ENCODE peak calls at places on chromosomes 4 and X, in eight cellular contexts. Y, G, W, R, T, L, E and U are unnamed samples.
A peak's percentile ranks its signal among the peaks of the same experiment; 100 is the strongest.

GRCh38 chr4:54231419-54232150 is 2.5 kb downstream of the PDGFRA start:
- DNase-seq in Y (peak; percentile 89), G (no peak), W (peak; percentile 70), R (peak; percentile 78), T (peak; percentile 82), L (peak; percentile 63), E (peak; percentile 58), U (no peak)

GRCh38 chr4:26289421-26289820 is 31.4 kb upstream of the RBPJ start:
- DNase-seq in Y (no peak), G (no peak), W (no peak), R (no peak), T (no peak), L (no peak), E (no peak), U (no peak)

GRCh38 chr4:121353213-121353612 is 27.6 kb downstream of the QRFPR start:
- DNase-seq in Y (no peak), G (no peak), W (no peak), R (no peak), T (no peak), L (no peak), E (no peak), U (no peak)

GRCh38 chrX:97294016-97294415 is 410.3 kb downstream of the RPA4 start:
- DNase-seq in Y (no peak), G (no peak), W (no peak), R (no peak), T (no peak), L (no peak), E (no peak), U (no peak)

GRCh38 chr4:134320048-134320447 is 118.5 kb upstream of the PABPC4L start:
- DNase-seq in Y (no peak), G (no peak), W (no peak), R (no peak), T (no peak), L (no peak), E (no peak), U (no peak)

GRCh38 chrX:110381216-110381615 is 22.6 kb downstream of the RTL9 start:
- DNase-seq in Y (no peak), G (no peak), W (no peak), R (no peak), T (no peak), L (no peak), E (no peak), U (no peak)

GRCh38 chrX:108285918-108286317 is 152.3 kb downstream of the COL4A6 start:
- DNase-seq in Y (no peak), G (no peak), W (no peak), R (no peak), T (no peak), L (no peak), E (no peak), U (no peak)

GRCh38 chrX:154505726-154506125 is 10.3 kb downstream of the FAM3A start:
- DNase-seq in Y (no peak), G (no peak), W (no peak), R (peak; percentile 39), T (no peak), L (no peak), E (no peak), U (no peak)

GRCh38 chr4:3472411-3473141 is 9.5 kb downstream of the DOK7 start:
- DNase-seq in Y (no peak), G (no peak), W (no peak), R (no peak), T (peak; percentile 43), L (no peak), E (peak; percentile 3), U (no peak)

GRCh38 chrX:111254896-111255693 is 15.2 kb downstream of the CAPN6 start:
- DNase-seq in Y (no peak), G (no peak), W (no peak), R (no peak), T (no peak), L (no peak), E (no peak), U (no peak)

GRCh38 chr4:26141101-26141830 is 179.5 kb upstream of the RBPJ start:
- DNase-seq in Y (no peak), G (no peak), W (no peak), R (peak; percentile 43), T (no peak), L (no peak), E (peak; percentile 47), U (no peak)

GRCh38 chrX:39899876-39900787 is 197.6 kb downstream of the BCOR start:
- DNase-seq in Y (no peak), G (no peak), W (no peak), R (no peak), T (no peak), L (no peak), E (no peak), U (no peak)

GRCh38 chrX:47563801-47564315 is 2.9 kb downstream of the ARAF start:
- DNase-seq in Y (no peak), G (no peak), W (no peak), R (no peak), T (no peak), L (no peak), E (no peak), U (no peak)

GRCh38 chrX:130081421-130082045 is 28.8 kb downstream of the ELF4 start:
- DNase-seq in Y (no peak), G (no peak), W (peak; percentile 36), R (no peak), T (peak; percentile 42), L (no peak), E (no peak), U (no peak)

GRCh38 chr4:2946812-2947600 is 16.2 kb downstream of the NOP14 start:
- DNase-seq in Y (no peak), G (no peak), W (no peak), R (no peak), T (no peak), L (no peak), E (no peak), U (peak; percentile 48)

GRCh38 chrX:2785538-2785937 is 33.7 kb downstream of the XG start:
- DNase-seq in Y (no peak), G (no peak), W (no peak), R (no peak), T (no peak), L (no peak), E (no peak), U (no peak)

GRCh38 chr4:157957905-157958304 is 214.9 kb downstream of the GASK1B start:
- DNase-seq in Y (no peak), G (no peak), W (no peak), R (peak; percentile 2), T (no peak), L (no peak), E (no peak), U (no peak)
- H3K36me3 ChIP-seq in Y (no peaks in the 10 kb centered on the region), G (no peaks in the 10 kb centered on the region), W (no peaks in the 10 kb centered on the region), R (no peaks in the 10 kb centered on the region), T (no peaks in the 10 kb centered on the region), L (no peaks in the 10 kb centered on the region), E (no peaks in the 10 kb centered on the region), U (no peaks in the 10 kb centered on the region)

DNA sequence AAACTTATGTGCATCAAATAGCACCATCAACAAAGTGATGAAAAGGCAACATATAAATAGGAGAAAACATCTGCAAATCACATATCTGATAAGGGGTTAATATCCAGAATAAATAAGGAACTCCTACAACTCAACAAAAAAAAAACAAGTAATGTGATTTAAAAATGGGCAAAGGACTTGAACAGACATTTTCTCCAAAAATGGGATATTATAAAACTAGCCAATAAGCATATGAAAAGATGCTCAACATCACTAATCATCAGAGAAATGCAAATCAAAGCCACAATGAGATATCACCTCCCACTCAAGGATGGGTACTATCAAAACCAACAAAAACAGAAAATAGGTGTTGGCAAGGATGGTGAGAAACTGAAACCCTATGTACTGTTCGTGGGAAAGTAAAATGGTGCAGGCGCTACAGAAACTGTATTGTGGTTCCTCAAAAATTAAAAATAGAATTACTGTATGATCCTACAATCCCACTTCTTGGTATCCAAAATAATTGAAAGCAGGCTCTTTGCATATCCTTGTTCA is 2.4 kb downstream of the DNAJB14 start:
- DNase-seq in Y (no peak), G (no peak), W (no peak), R (no peak), T (no peak), L (no peak), E (no peak), U (no peak)
- H3K4me3 ChIP-seq in Y (no peak overlapping the region), G (no peak overlapping the region), W (peak overlapping the region; percentile 9), R (peak overlapping the region; percentile 30), T (no peak overlapping the region), L (no peak overlapping the region), E (peak overlapping the region; percentile 92), U (no peak overlapping the region)

DNA sequence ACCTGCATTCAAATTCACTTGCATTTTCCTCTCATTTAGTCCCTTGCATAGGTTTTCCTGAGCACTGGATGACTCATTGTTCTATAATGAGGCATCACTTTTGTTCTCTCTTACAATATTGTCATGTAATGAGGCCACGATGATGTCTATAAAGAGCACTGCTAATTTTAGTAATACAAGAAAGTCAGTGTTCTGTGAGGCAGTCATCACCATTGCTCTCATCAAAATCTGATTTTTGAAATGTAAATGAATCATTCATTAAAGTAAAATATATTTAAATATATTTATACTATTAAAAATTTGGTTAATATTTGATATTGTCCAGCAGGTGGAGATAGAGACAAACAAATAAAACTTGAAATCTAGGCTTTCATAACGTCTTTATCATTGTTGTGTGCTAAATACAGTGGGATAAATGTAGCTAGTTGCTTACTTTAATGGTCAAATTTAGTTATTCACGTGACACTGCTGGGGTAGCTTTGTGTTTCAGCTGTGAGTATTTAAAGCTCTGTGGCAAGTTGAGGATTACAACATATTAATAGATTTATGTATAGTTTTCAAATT is 15.4 kb downstream of the HMGB2 start:
- DNase-seq in Y (no peak), G (no peak), W (no peak), R (peak; percentile 79), T (no peak), L (no peak), E (no peak), U (no peak)
- H3K36me3 ChIP-seq in Y (peaks cover 2% of the 10 kb centered on the region), G (peaks cover 4% of the 10 kb centered on the region), W (peaks cover 59% of the 10 kb centered on the region), R (no peaks in the 10 kb centered on the region), T (peaks cover 4% of the 10 kb centered on the region), L (no peaks in the 10 kb centered on the region), E (no peaks in the 10 kb centered on the region), U (peaks cover 39% of the 10 kb centered on the region)

GRCh38 chrX:103329991-103330390 is at the start of gene TCEAL7:
- DNase-seq in Y (peak; percentile 46), G (no peak), W (no peak), R (peak; percentile 62), T (peak; percentile 44), L (peak; percentile 20), E (peak; percentile 33), U (no peak)
- H3K4me3 ChIP-seq in Y (peak within 1 kb of the TSS; percentile 18), G (peak within 1 kb of the TSS; percentile 25), W (peak within 1 kb of the TSS; percentile 44), R (peak within 1 kb of the TSS; percentile 72), T (peak within 1 kb of the TSS; percentile 30), L (peak within 1 kb of the TSS; percentile 12), E (peak within 1 kb of the TSS; percentile 42), U (no peak within 1 kb of the TSS)

GRCh38 chr4:39286263-39286662 is 79.9 kb downstream of the RFC1 start:
- DNase-seq in Y (no peak), G (no peak), W (no peak), R (no peak), T (no peak), L (no peak), E (no peak), U (no peak)
- H3K36me3 ChIP-seq in Y (no peaks in the 10 kb centered on the region), G (no peaks in the 10 kb centered on the region), W (peaks cover 77% of the 10 kb centered on the region), R (peaks cover 74% of the 10 kb centered on the region), T (peaks cover 9% of the 10 kb centered on the region), L (no peaks in the 10 kb centered on the region), E (peaks cover 9% of the 10 kb centered on the region), U (no peaks in the 10 kb centered on the region)